ENCODE peak calls at places on chromosomes 6 and 20, in seven cellular contexts. V is HepG2, D is A549, F is sigmoid colon, J is body of pancreas, W is transverse colon, I is heart left ventricle. Y is an unnamed sample.

GRCh38 chr6:43477235-43478007 is at the start of gene TJAP1:
- DNase-seq in I (peak; percentile 94), V (peak; percentile 80), F (peak; percentile 96), W (peak; percentile 96), J (peak; percentile 94), D (peak; percentile 84), Y (peak; percentile 92)

GRCh38 chr20:12072221-12072944 is 154.7 kb downstream of the BTBD3 start:
- DNase-seq in F (no peak), I (peak; percentile 40), V (no peak), J (no peak), W (no peak), D (no peak), Y (no peak)

GRCh38 chr6:26246057-26246456 is 118.9 kb upstream of the BTN3A2 start:
- DNase-seq in D (no peak), J (no peak), V (no peak), W (no peak), I (no peak), F (no peak), Y (no peak)

GRCh38 chr6:119463081-119463626 is 113.6 kb upstream of the MAN1A1 start:
- DNase-seq in W (no peak), V (no peak), F (no peak), J (no peak), I (no peak), D (no peak), Y (no peak)

GRCh38 chr20:43541214-43541613 is 17.6 kb upstream of the SGK2 start:
- DNase-seq in I (no peak), D (no peak), W (no peak), J (no peak), F (no peak), V (no peak), Y (no peak)

GRCh38 chr20:35462351-35462750 is 7.0 kb downstream of the CEP250 start:
- DNase-seq in W (no peak), V (no peak), D (no peak), I (no peak), F (no peak), J (no peak), Y (no peak)

GRCh38 chr20:43750774-43751166 is 24.0 kb upstream of the GTSF1L start:
- DNase-seq in W (no peak), I (no peak), D (no peak), V (no peak), J (no peak), F (no peak), Y (no peak)

GRCh38 chr20:50191065-50191565 is 485 bp downstream of the CEBPB start:
- DNase-seq in F (no peak), W (peak; percentile 75), J (peak; percentile 74), I (peak; percentile 69), D (no peak), V (no peak), Y (peak; percentile 96)

GRCh38 chr6:49030621-49031020 is 432.4 kb downstream of the MMUT start:
- DNase-seq in F (no peak), W (no peak), D (no peak), J (no peak), V (no peak), I (no peak), Y (no peak)

GRCh38 chr6:75287424-75287823 is 2.8 kb upstream of the TMEM30A start:
- DNase-seq in W (no peak), J (no peak), F (no peak), V (no peak), I (no peak), D (no peak), Y (no peak)

GRCh38 chr6:77462359-77463307 is 658 bp downstream of the HTR1B start:
- DNase-seq in J (no peak), W (no peak), F (peak; percentile 60), V (no peak), I (no peak), D (peak; percentile 11), Y (no peak)

GRCh38 chr20:53575481-53576194 is 18.0 kb downstream of the ZNF217 start:
- DNase-seq in W (no peak), D (no peak), J (no peak), I (no peak), V (no peak), F (no peak), Y (peak; percentile 20)

GRCh38 chr6:168053957-168054471 is 25.0 kb downstream of the FRMD1 start:
- DNase-seq in I (no peak), F (no peak), J (no peak), D (no peak), W (no peak), V (no peak), Y (no peak)

GRCh38 chr20:4896119-4896700 is 105.1 kb downstream of the SLC23A2 start:
- DNase-seq in J (no peak), W (no peak), F (no peak), D (no peak), I (no peak), V (no peak), Y (peak; percentile 62)

GRCh38 chr6:166825553-166826145 is 130.7 kb downstream of the RNASET2 start:
- DNase-seq in F (no peak), J (no peak), D (no peak), I (no peak), W (no peak), V (no peak), Y (no peak)

GRCh38 chr6:43021270-43022047 is at the start of gene RRP36:
- DNase-seq in D (peak; percentile 58), J (peak; percentile 79), W (peak; percentile 81), I (peak; percentile 86), V (peak; percentile 74), F (peak; percentile 86), Y (peak; percentile 80)

GRCh38 chr6:43723737-43724295 is 36.2 kb upstream of the MRPS18A start:
- DNase-seq in W (peak; percentile 90), V (peak; percentile 84), F (peak; percentile 75), J (peak; percentile 84), D (peak; percentile 74), I (peak; percentile 66), Y (peak; percentile 91)

GRCh38 chr6:109292983-109293586 is 89.2 kb downstream of the CD164 start:
- DNase-seq in F (no peak), V (no peak), J (no peak), I (no peak), D (no peak), W (no peak), Y (no peak)

GRCh38 chr6:131331146-131331545 is 195.9 kb downstream of the AKAP7 start:
- DNase-seq in V (no peak), J (no peak), W (no peak), I (no peak), D (no peak), F (no peak), Y (no peak)

GRCh38 chr6:158834675-158835385 is 15.7 kb upstream of the EZR start:
- DNase-seq in F (peak; percentile 50), V (no peak), W (no peak), I (no peak), D (no peak), J (peak; percentile 23), Y (no peak)

GRCh38 chr6:37059344-37060194 is 54.1 kb downstream of the FGD2 start:
- DNase-seq in V (peak; percentile 99), I (peak; percentile 74), D (peak; percentile 95), J (no peak), F (peak; percentile 85), W (peak; percentile 75), Y (peak; percentile 83)

GRCh38 chr20:3759316-3759715 is 8.2 kb downstream of the ADISSP start:
- DNase-seq in W (no peak), F (no peak), I (no peak), D (no peak), V (no peak), J (no peak), Y (no peak)

DNA sequence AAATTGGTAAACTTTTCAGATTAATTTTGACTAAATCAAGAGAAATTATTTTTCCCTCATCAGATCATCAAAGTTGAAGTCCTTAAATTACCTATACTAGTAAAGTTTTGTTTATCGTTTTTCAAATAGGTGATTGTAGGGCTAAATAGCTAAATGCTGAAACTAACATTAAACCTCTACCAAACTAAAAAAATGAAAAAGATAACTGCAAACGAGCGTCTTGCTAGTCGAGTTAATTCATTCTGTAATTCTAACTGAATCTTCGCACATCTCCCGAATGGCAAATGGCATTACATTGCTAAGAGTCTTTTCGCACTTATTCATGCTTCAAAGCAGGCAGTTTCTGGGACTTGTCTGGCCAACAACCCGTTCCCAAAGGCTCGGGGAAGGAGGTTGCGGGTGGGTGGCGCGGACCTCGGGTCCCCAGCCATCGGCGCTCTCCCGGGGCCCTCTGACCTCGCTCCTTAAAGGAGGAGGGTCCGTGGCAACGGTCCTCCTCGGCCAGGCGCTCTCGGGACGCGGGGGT is 43.8 kb downstream of the POPDC3 start:
- DNase-seq in I (no peak), J (no peak), W (no peak), V (no peak), F (no peak), D (no peak), Y (no peak)
- H3K4me3 ChIP-seq in I (peak overlapping the region; percentile 88), J (peak overlapping the region; percentile 88), W (peak overlapping the region; percentile 80), V (peak overlapping the region; percentile 64), F (peak overlapping the region; percentile 60), D (peak overlapping the region; percentile 94), Y (peak overlapping the region; percentile 72)

DNA sequence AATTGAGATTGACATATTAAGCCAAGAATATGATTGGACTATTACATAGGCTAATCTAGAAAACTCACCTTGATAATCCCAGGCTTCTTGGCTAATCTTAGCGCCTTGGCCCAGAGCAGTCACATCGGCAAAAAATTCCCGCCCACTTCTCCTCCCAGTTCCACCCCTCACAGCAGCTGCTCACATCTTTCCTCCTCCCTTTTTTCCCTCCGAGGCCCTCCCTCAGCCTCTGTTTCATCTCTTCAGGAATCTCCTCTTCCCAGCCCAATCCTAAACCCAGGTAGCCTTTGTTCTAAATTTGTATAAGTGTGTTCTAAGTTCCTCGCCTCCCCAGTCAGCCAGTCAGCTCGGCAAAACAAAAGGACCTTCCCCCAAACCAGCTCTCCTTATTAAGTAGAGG is 184.3 kb downstream of the PRKN start:
- DNase-seq in V (no peak), I (no peak), J (no peak), F (no peak), D (no peak), W (no peak), Y (no peak)
- TF ChIP-seq POLR2A in V (no peak), I (no peak), J (no peak), F (no peak), D (no peak), W (no peak), Y (no peak)

GRCh38 chr20:58131111-58131510 is 97.3 kb downstream of the ANKRD60 start:
- DNase-seq in F (peak; percentile 54), I (no peak), J (no peak), D (no peak), W (no peak), V (no peak), Y (no peak)
- H3K4me3 ChIP-seq in F (no peak overlapping the region), I (no peak overlapping the region), J (no peak overlapping the region), D (no peak overlapping the region), W (no peak overlapping the region), V (no peak overlapping the region), Y (peak overlapping the region; percentile 8)

DNA sequence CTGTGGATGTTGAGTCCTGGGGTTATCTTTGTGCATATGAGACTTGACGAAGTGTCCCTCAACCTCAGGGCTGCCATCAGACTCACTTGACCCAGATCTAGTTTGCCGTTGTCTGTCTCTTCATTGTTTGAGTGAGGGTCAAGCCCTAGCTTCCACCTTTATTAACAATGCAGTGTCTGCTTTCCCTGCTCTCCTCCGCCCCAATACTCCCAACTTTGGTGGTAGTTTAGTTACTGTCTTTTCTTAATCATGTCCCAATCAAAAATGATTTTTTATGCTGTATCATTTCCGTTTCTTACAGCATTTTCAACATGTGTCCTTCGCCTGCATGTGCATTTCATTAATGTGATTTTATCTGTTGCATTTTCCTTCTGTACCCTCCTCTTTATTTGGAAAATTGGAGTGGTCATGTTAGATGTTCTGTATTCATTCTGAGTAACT is 2.1 kb downstream of the TBPL1 start:
- DNase-seq in D (no peak), W (no peak), V (no peak), I (no peak), F (no peak), J (no peak), Y (no peak)
- TF ChIP-seq POLR2A in D (no peak), W (no peak), V (no peak), I (no peak), F (no peak), J (no peak), Y (no peak)

Y was measured in upper lobe of left lung.